ENCODE peak calls at places on chromosomes 1 and 21, in nine cellular contexts. V, I, X, O, N, P, A, K and C are unnamed samples.

GRCh38 chr1:211676106-211676583 is 724 bp upstream of the NEK2 start:
- DNase-seq in V (no peak), I (no peak), X (no peak), O (no peak), N (no peak), P (no peak), A (no peak), K (no peak), C (no peak)

GRCh38 chr1:185694081-185694480 is 40.1 kb upstream of the HMCN1 start:
- DNase-seq in V (no peak), I (peak), X (no peak), O (no peak), N (no peak), P (no peak), A (peak), K (peak), C (peak)

GRCh38 chr1:6027591-6027990 is 18.1 kb upstream of the KCNAB2 start:
- DNase-seq in V (peak), I (no peak), X (no peak), O (no peak), N (no peak), P (no peak), A (no peak), K (no peak), C (no peak)

GRCh38 chr21:41951876-41952567 is 1.8 kb downstream of the C2CD2 start:
- DNase-seq in V (no peak), I (no peak), X (no peak), O (no peak), N (no peak), P (no peak), A (no peak), K (no peak), C (no peak)

GRCh38 chr1:17419626-17420328 is 19.7 kb downstream of the RCC2 start:
- DNase-seq in V (no peak), I (peak), X (no peak), O (peak), N (peak), P (no peak), A (peak), K (peak), C (peak)

GRCh38 chr1:55192093-55192492 is 23.1 kb downstream of the USP24 start:
- DNase-seq in V (no peak), I (no peak), X (no peak), O (no peak), N (no peak), P (no peak), A (no peak), K (no peak), C (no peak)

GRCh38 chr1:111101854-111102642 is 37.8 kb downstream of the DRAM2 start:
- DNase-seq in V (peak), I (no peak), X (no peak), O (no peak), N (no peak), P (no peak), A (no peak), K (no peak), C (no peak)

GRCh38 chr1:244458781-244459180 is 2.3 kb upstream of the CATSPERE start:
- DNase-seq in V (no peak), I (no peak), X (no peak), O (no peak), N (no peak), P (no peak), A (no peak), K (no peak), C (no peak)

GRCh38 chr1:75123756-75124155 is 10.4 kb upstream of the LHX8 start:
- DNase-seq in V (no peak), I (no peak), X (no peak), O (no peak), N (no peak), P (no peak), A (no peak), K (no peak), C (no peak)

GRCh38 chr1:24900486-24900849 is 29.6 kb downstream of the RUNX3 start:
- DNase-seq in V (no peak), I (no peak), X (no peak), O (no peak), N (no peak), P (no peak), A (no peak), K (no peak), C (no peak)

GRCh38 chr1:180270767-180271639 is 40.9 kb downstream of the LHX4 start:
- DNase-seq in V (no peak), I (no peak), X (peak), O (no peak), N (no peak), P (no peak), A (peak), K (peak), C (no peak)

GRCh38 chr1:109770331-109771095 is 6.8 kb upstream of the EPS8L3 start:
- DNase-seq in V (no peak), I (no peak), X (no peak), O (no peak), N (peak), P (no peak), A (no peak), K (no peak), C (no peak)

GRCh38 chr1:13498553-13498952 is 15.2 kb downstream of the LRRC38 start:
- DNase-seq in V (no peak), I (no peak), X (no peak), O (no peak), N (no peak), P (no peak), A (no peak), K (no peak), C (no peak)